ENCODE peak calls at places on chromosome X, in seven cellular contexts. F is GM06990; N is head of caudate nucleus; Y is non-pigmented ciliary epithelial cell; Z is stimulated activated CD4-positive, alpha-beta T cell treated with anti-CD3 and anti-CD28 coated beads, TNF-alpha, amount 100 ng/mL, for 24 hours; L is activated naive CD4-positive, alpha-beta T cell; V is GM12891. G is an unnamed sample.

GRCh38 chrX:39853417-39853816 is 244.3 kb downstream of the BCOR start:
- DNase-seq in Z (no peak), L (no peak), N (no peak), F (no peak), Y (no peak), V (no peak), G (no peak)

GRCh38 chrX:122565952-122566351 is 618.1 kb upstream of the GRIA3 start:
- DNase-seq in V (no peak), L (no peak), Y (peak; percentile 91), N (no peak), F (no peak), Z (no peak), G (no peak)

GRCh38 chrX:153608376-153608775 is 9.4 kb upstream of the CCNQ start:
- DNase-seq in L (no peak), F (no peak), V (no peak), Z (no peak), Y (no peak), N (no peak), G (no peak)

GRCh38 chrX:9153299-9153698 is 119.4 kb upstream of the FAM9B start:
- DNase-seq in N (no peak), Z (no peak), V (no peak), Y (no peak), L (no peak), F (no peak), G (no peak)

GRCh38 chrX:19852014-19853005 is 35.1 kb downstream of the SH3KBP1 start:
- DNase-seq in Y (no peak), Z (no peak), V (no peak), L (no peak), N (no peak), F (no peak), G (no peak)

GRCh38 chrX:48513670-48514069 is 4.9 kb downstream of the PORCN start:
- DNase-seq in V (no peak), Z (no peak), N (no peak), F (no peak), Y (no peak), L (no peak), G (no peak)

GRCh38 chrX:153704021-153704526 is 16.3 kb downstream of the SLC6A8 start:
- DNase-seq in V (no peak), N (no peak), Y (no peak), Z (no peak), L (no peak), F (no peak), G (no peak)

GRCh38 chrX:119655125-119655524 is 37.8 kb downstream of the SEPTIN6 start:
- DNase-seq in N (no peak), V (no peak), L (peak; percentile 4), Z (peak; percentile 28), Y (peak; percentile 88), F (no peak), G (peak; percentile 47)

GRCh38 chrX:119984652-119985051 is 41.1 kb upstream of the NKAP start:
- DNase-seq in V (no peak), N (no peak), Z (no peak), Y (no peak), F (no peak), L (no peak), G (no peak)

GRCh38 chrX:114047558-114047957 is 536.3 kb upstream of the HTR2C start:
- DNase-seq in Y (no peak), V (no peak), Z (no peak), N (no peak), L (no peak), F (no peak), G (no peak)

GRCh38 chrX:125205918-125206665 is 113.6 kb upstream of the TEX13C start:
- DNase-seq in L (no peak), Y (no peak), V (no peak), Z (no peak), F (no peak), N (no peak), G (peak; percentile 4)

GRCh38 chrX:120305531-120306145 is 5.6 kb downstream of the TMEM255A start:
- DNase-seq in Z (no peak), V (no peak), N (no peak), F (no peak), Y (no peak), L (no peak), G (no peak)

GRCh38 chrX:38110231-38110630 is 103.9 kb downstream of the SYTL5 start:
- DNase-seq in N (no peak), Y (no peak), V (no peak), Z (no peak), F (no peak), L (no peak), G (no peak)

GRCh38 chrX:24410514-24411189 is 50.2 kb downstream of the SUPT20HL1 start:
- DNase-seq in L (no peak), Z (no peak), F (no peak), N (no peak), Y (no peak), V (no peak), G (no peak)

GRCh38 chrX:108000751-108001150 is 18.6 kb upstream of the TEX13B start:
- DNase-seq in L (no peak), V (no peak), Z (no peak), Y (no peak), N (no peak), F (no peak), G (no peak)

GRCh38 chrX:155068165-155068564 is 2.8 kb downstream of the CMC4 start:
- DNase-seq in L (no peak), F (no peak), V (no peak), N (no peak), Y (peak; percentile 13), Z (no peak), G (no peak)

GRCh38 chrX:110310896-110311295 is 7.0 kb downstream of the AMMECR1 start:
- DNase-seq in N (no peak), V (peak; percentile 3), Z (no peak), Y (no peak), F (no peak), L (no peak), G (peak; percentile 43)

GRCh38 chrX:30023451-30023850 is 191.9 kb upstream of the MAGEB2 start:
- DNase-seq in Z (no peak), Y (no peak), L (no peak), F (no peak), N (no peak), V (no peak), G (no peak)

GRCh38 chrX:149398027-149398426 is 107.1 kb downstream of the IDS start:
- DNase-seq in F (no peak), Y (no peak), V (no peak), Z (no peak), N (no peak), L (no peak), G (no peak)

GRCh38 chrX:39758791-39759525 is 338.8 kb downstream of the BCOR start:
- DNase-seq in V (no peak), Z (no peak), F (no peak), N (no peak), L (no peak), Y (no peak), G (no peak)

GRCh38 chrX:136767104-136767941 is 13.4 kb downstream of the ARHGEF6 start:
- DNase-seq in N (peak; percentile 68), V (peak; percentile 35), Z (no peak), Y (no peak), L (peak; percentile 2), F (peak; percentile 73), G (peak; percentile 68)

GRCh38 chrX:16826207-16826606 is 39.9 kb downstream of the TXLNG start:
- DNase-seq in Z (no peak), V (no peak), Y (no peak), L (no peak), N (no peak), F (peak; percentile 13), G (peak; percentile 32)

GRCh38 chrX:13119386-13119785 is 75.0 kb upstream of the FAM9C start:
- DNase-seq in L (no peak), Z (no peak), F (no peak), V (no peak), N (no peak), Y (no peak), G (no peak)

GRCh38 chrX:132022115-132022862 is 813 bp upstream of the STK26 start:
- DNase-seq in Y (no peak), N (no peak), F (peak; percentile 13), V (no peak), L (no peak), Z (no peak), G (peak; percentile 20)

GRCh38 chrX:97309717-97310116 is 426.0 kb downstream of the RPA4 start:
- DNase-seq in F (no peak), V (no peak), Y (no peak), Z (no peak), L (no peak), N (no peak), G (no peak)

GRCh38 chrX:109774706-109775105 is 41.6 kb upstream of the ACSL4 start:
- DNase-seq in N (no peak), F (peak; percentile 64), Z (no peak), V (no peak), L (no peak), Y (peak; percentile 48), G (peak; percentile 56)

GRCh38 chrX:97551821-97552220 is 668.1 kb downstream of the RPA4 start:
- DNase-seq in Y (no peak), Z (no peak), L (no peak), V (no peak), N (no peak), F (no peak), G (no peak)

GRCh38 chrX:1421433-1422134 is 29.7 kb upstream of the SLC25A6 start:
- DNase-seq in Y (no peak), V (no peak), Z (no peak), L (no peak), F (no peak), N (peak; percentile 18), G (no peak)

GRCh38 chrX:155070975-155071693 is at the start of the genes BRCC3, CMC4 and MTCP1:
- DNase-seq in V (peak; percentile 62), L (peak; percentile 41), Y (no peak), Z (peak; percentile 53), N (peak; percentile 83), F (peak; percentile 89), G (peak; percentile 88)

GRCh38 chrX:39226307-39226706 is 425.0 kb downstream of the MID1IP1 start:
- DNase-seq in L (no peak), F (no peak), V (no peak), Z (no peak), N (no peak), Y (no peak), G (no peak)

GRCh38 chrX:68827848-68828562 is 816 bp upstream of the EFNB1 start:
- DNase-seq in V (no peak), L (peak; percentile 38), F (peak; percentile 52), Z (peak; percentile 51), N (peak; percentile 91), Y (peak; percentile 38), G (peak; percentile 65)

GRCh38 chrX:33190016-33190415 is 21.3 kb downstream of the DMD start:
- DNase-seq in L (no peak), F (no peak), Y (no peak), Z (no peak), N (no peak), V (no peak), G (no peak)

GRCh38 chrX:26958261-26958660 is 504.9 kb downstream of the PPP4R3C start:
- DNase-seq in Y (no peak), Z (no peak), V (no peak), F (no peak), L (no peak), N (no peak), G (no peak)

GRCh38 chrX:110286126-110286525 is 31.8 kb downstream of the AMMECR1 start:
- DNase-seq in Y (peak; percentile 57), F (no peak), V (no peak), N (no peak), Z (no peak), L (no peak), G (no peak)

GRCh38 chrX:21946925-21947641 is 6.6 kb downstream of the SMS start:
- DNase-seq in V (no peak), L (no peak), F (no peak), Y (no peak), Z (no peak), N (no peak), G (no peak)

GRCh38 chrX:153628129-153628528 is 18.9 kb upstream of the DUSP9 start:
- DNase-seq in V (no peak), L (no peak), N (no peak), F (no peak), Z (no peak), Y (no peak), G (no peak)

G was measured in GM13976.